ENCODE peak calls at places on chromosomes 6 and 20, in ten cellular contexts. T is GM23248; Z is left ventricle myocardium inferior; L is aorta; H is kidney; D is cardiac muscle cell; E is mesendoderm; U is A549; J is CD4-positive, CD25-positive, alpha-beta regulatory T cell; P is mesenchymal stem cell. W is an unnamed sample. For H3K4me1, the result is how much of the 10 kb centered on the place peaks cover.

GRCh38 chr6:14784596-14785360 is 461.1 kb upstream of the JARID2 start:
- DNase-seq in T (no peak), Z (no peak), L (no peak), H (no peak), D (no peak), E (peak), U (no peak), J (peak), P (peak), W (no peak)

GRCh38 chr20:34190679-34191090 is 50.5 kb upstream of the ASIP start:
- DNase-seq in T (peak), Z (peak), L (peak), H (no peak), D (peak), E (peak), U (peak), J (peak), P (peak), W (peak)

GRCh38 chr6:50850223-50850751 is 31.6 kb downstream of the TFAP2B start:
- DNase-seq in T (no peak), Z (no peak), L (no peak), H (peak), D (peak), E (peak), U (no peak), J (no peak), P (no peak), W (no peak)

GRCh38 chr20:35297153-35297552 is 4.9 kb upstream of the FAM83C start:
- DNase-seq in T (no peak), Z (no peak), L (no peak), H (no peak), D (no peak), E (peak), U (no peak), J (no peak), P (no peak), W (no peak)

GRCh38 chr20:64222273-64222672 is 33.3 kb upstream of the PCMTD2 start:
- DNase-seq in T (peak), Z (no peak), L (no peak), H (peak), D (no peak), E (no peak), U (no peak), J (no peak), P (peak), W (no peak)

GRCh38 chr20:48535556-48535955 is 292.2 kb downstream of the PREX1 start:
- DNase-seq in T (no peak), Z (no peak), L (no peak), H (no peak), D (no peak), E (no peak), U (no peak), J (no peak), P (no peak), W (no peak)

GRCh38 chr6:84093405-84094049 is 60.0 kb downstream of the MRAP2 start:
- DNase-seq in T (no peak), Z (no peak), L (no peak), H (no peak), D (no peak), E (peak), U (no peak), J (no peak), P (no peak), W (no peak)

GRCh38 chr20:44692932-44693476 is 22.2 kb upstream of the CCN5 start:
- DNase-seq in T (peak), Z (peak), L (peak), H (peak), D (no peak), E (peak), U (peak), J (no peak), P (peak), W (peak)

GRCh38 chr6:18139935-18140621 is 14.8 kb downstream of the TPMT start:
- DNase-seq in T (no peak), Z (no peak), L (no peak), H (no peak), D (no peak), E (no peak), U (no peak), J (no peak), P (no peak), W (no peak)

GRCh38 chr20:24118781-24119175 is 130.2 kb upstream of the GGTLC1 start:
- DNase-seq in T (peak), Z (no peak), L (no peak), H (no peak), D (no peak), E (no peak), U (no peak), J (no peak), P (no peak), W (peak)

GRCh38 chr6:6908116-6908515 is 199.6 kb upstream of the RREB1 start:
- DNase-seq in T (no peak), Z (no peak), L (no peak), H (no peak), D (no peak), E (no peak), U (no peak), J (no peak), P (no peak), W (no peak)

GRCh38 chr6:136822051-136822378 is 377 bp upstream of the PEX7 start:
- DNase-seq in T (peak), Z (no peak), L (peak), H (no peak), D (no peak), E (no peak), U (peak), J (no peak), P (no peak), W (no peak)

GRCh38 chr6:142013875-142014495 is 118.7 kb upstream of the GJE1 start:
- DNase-seq in T (peak), Z (no peak), L (no peak), H (no peak), D (no peak), E (no peak), U (no peak), J (no peak), P (peak), W (peak)

GRCh38 chr20:39886650-39887190 is 802.3 kb downstream of the MAFB start:
- DNase-seq in T (peak), Z (peak), L (peak), H (no peak), D (no peak), E (no peak), U (no peak), J (no peak), P (no peak), W (no peak)

GRCh38 chr20:64111841-64112641 is 4.7 kb upstream of the NPBWR2 start:
- DNase-seq in T (no peak), Z (peak), L (peak), H (peak), D (no peak), E (no peak), U (no peak), J (no peak), P (no peak), W (no peak)

GRCh38 chr20:5688431-5688972 is 61.7 kb upstream of the SHLD1 start:
- DNase-seq in T (no peak), Z (peak), L (peak), H (peak), D (no peak), E (no peak), U (no peak), J (no peak), P (no peak), W (no peak)

DNA sequence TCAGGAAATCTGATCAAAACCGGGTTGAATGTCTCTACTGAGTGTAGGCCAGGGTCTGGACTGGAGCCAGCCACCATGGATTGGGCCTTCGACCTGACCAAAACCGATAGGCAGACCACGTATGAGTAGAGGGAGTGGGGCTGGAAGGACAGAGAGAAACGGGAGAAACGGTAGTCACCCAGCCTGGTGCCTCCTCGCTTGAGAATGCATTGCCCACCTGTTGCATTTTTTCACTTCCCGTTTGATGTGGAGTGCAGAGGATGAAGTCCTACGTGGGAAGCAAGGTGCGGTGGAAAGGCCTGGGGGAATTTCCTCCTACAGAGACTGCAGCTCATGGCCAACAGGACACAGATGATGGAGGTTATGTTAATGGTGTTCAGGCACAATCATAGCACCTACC is 53.9 kb upstream of the ECI2 start:
- DNase-seq in T (no peak), Z (no peak), L (no peak), H (no peak), D (no peak), E (no peak), U (no peak), J (no peak), P (no peak), W (no peak)
- H3K4me3 ChIP-seq in T (no peak), Z (no peak), L (no peak), H (no peak), D (no peak), E (no peak), U (no peak), J (no peak), P (no peak), W (no peak)

GRCh38 chr20:54706581-54706980 is 231.2 kb downstream of the DOK5 start:
- DNase-seq in T (no peak), Z (no peak), L (no peak), H (no peak), D (no peak), E (no peak), U (no peak), J (no peak), P (no peak), W (no peak)

GRCh38 chr20:54698373-54698772 is 223.0 kb downstream of the DOK5 start:
- DNase-seq in T (no peak), Z (no peak), L (no peak), H (no peak), D (no peak), E (no peak), U (no peak), J (no peak), P (no peak), W (no peak)

GRCh38 chr20:54708229-54708628 is 232.8 kb downstream of the DOK5 start:
- DNase-seq in T (no peak), Z (no peak), L (no peak), H (no peak), D (no peak), E (no peak), U (no peak), J (no peak), P (no peak), W (no peak)

DNA sequence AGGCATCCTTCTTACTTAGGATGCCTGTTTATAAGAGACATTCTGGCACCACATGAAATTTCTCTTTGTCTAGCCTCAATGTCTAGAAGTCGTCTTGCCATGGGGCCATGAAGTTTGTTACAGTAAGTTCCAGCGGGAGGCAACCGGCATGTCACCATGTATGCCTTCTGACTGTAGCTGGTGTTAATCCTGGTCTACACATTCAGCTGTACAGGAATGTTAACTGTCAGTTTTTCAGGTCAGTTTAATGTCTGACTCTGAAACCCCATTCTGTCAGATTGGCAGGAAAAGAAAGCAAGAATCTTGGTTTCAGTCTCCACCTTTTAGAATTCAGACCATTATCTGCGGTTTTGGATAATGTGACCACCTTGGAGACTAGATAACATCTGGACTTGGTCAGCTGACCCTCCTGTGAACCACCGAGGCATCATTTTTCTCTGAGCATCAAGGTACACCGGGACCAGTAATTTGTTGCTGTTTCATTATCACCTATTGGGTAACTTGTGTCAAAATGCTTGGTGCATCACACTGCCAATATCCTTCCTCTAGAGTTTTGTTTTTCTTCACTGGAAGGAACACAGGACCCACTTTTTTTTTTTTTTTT is 228.7 kb downstream of the DOK5 start:
- DNase-seq in T (no peak), Z (no peak), L (no peak), H (no peak), D (no peak), E (no peak), U (no peak), J (no peak), P (no peak), W (no peak)
- H3K4me1 ChIP-seq in T (under half), Z (under half), L (under half), H (under half), D (under half), E (under half), U (under half), J (under half), P (under half), W (under half)

DNA sequence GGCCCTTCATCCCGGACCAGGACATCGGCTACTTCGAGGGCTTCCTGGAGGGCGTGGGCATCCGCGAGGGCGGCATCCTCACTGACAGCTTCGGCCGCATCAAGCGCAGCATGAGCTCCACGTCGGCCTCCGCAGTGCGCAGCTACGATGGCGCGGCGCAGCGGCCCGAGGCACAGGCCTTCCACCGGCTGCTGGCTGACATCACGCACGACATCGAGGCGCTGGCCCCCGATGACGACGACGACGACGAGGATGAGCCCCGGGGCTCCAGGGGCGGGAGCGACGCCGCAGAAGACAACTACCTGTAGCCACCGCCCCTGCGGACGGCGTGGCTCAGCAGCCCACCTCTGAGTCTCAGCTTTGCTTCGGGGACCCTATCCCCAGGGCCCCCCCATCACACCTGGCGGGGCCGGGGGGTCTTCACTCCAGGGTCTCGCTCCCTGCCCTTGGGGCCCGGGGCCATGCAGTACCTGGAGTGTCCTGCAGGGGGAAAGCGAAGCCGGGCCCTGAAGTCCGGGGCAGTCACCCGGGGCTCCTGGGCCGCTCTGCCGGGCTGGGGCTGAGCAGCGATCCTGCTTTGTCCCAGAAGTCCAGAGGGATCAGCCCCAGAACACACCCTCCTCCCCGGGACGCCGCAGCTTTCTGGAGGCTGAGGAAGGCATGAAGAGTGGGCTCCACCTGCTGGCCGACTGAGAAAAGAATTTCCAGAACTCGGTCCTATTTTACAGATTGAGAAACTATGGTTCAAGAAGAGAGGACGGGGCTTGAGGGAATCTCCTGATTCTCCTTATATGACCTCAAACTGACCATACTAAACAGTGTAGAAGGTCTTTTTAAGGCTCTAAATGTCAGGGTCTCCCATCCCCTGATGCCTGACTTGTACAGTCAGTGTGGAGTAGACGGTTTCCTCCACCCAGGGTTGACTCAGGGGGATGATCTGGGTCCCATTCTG is 20.8 kb upstream of the HCK start:
- DNase-seq in T (peak), Z (peak), L (peak), H (peak), D (peak), E (peak), U (peak), J (peak), P (peak), W (peak)
- H3K4me3 ChIP-seq in T (peak), Z (peak), L (no peak), H (no peak), D (peak), E (no peak), U (peak), J (no peak), P (peak), W (no peak)

DNA sequence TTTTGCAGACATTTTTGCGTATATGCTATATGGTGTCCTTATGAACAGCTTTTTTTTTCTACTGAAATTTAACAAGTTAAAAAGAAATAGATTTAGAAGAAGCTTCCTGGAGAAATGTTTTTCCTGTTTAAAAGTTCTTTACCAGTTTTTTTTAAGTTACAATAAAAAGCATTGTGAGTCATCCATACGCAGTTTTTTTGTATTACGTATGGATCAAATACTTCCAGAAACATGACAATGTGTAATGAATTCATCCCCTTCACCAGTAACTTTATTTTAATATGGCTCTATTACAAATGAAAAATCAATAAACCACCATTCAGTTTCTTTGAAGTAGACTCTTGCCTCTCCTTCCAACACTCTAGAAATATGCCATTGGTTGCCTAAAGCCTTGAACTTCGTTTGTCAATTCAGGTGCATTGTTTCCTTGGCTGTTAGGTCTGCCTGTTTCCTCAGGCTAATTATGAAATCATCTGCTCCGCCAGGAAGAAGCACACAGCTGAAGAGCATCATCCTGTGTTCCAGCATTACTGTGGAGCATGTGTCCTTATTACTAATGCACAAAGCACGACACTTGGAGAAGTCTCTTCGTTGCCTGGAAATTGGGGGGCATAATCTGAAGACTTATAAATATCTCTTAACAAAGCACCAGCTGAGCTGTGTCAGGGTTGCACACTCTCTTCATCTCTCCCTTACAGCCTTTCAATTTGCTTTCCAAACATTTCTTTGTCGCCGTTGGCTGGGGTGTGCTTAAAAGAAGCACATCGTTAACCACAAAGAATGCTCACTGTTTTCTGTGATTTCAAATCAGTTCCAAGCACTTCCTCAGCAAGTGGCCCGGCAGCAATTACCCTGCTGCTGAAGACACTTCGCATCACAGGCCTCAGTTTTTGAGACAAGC is 9.6 kb downstream of the MOXD1 start:
- DNase-seq in T (peak), Z (peak), L (no peak), H (peak), D (no peak), E (no peak), U (no peak), J (no peak), P (peak), W (no peak)
- H3K4me1 ChIP-seq in T (half or more), Z (under half), L (under half), H (under half), D (under half), E (under half), U (under half), J (under half), P (under half), W (under half)

DNA sequence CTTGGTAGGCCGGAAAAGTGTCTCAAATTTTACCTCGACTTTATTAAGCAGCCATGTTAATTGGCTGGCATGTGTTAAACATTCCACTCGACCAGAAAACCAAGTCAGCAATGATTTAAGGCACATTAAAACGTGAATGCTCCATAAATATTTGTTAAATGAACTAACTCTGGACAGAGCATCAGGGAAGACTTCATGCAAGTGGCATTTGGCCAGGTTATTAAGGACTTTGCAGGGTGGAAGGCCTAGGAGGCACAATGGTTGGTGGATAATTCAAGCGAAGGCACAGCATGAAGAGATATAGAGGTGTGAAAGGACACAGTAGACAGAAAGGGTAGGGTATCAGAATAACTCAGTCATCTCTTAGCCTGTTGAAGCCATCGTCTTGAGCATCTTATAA is 23.0 kb downstream of the ELOVL5 start:
- DNase-seq in T (peak), Z (no peak), L (no peak), H (no peak), D (no peak), E (no peak), U (no peak), J (no peak), P (no peak), W (no peak)
- H3K4me3 ChIP-seq in T (no peak), Z (no peak), L (no peak), H (no peak), D (no peak), E (no peak), U (no peak), J (peak), P (no peak), W (no peak)

GRCh38 chr6:90467546-90467945 is 119.3 kb downstream of the MAP3K7 start:
- DNase-seq in T (no peak), Z (no peak), L (no peak), H (no peak), D (no peak), E (no peak), U (no peak), J (no peak), P (no peak), W (no peak)

GRCh38 chr6:90463874-90464273 is 123.0 kb downstream of the MAP3K7 start:
- DNase-seq in T (no peak), Z (no peak), L (no peak), H (no peak), D (no peak), E (no peak), U (no peak), J (no peak), P (no peak), W (no peak)

GRCh38 chr6:90468080-90468479 is 118.8 kb downstream of the MAP3K7 start:
- DNase-seq in T (peak), Z (no peak), L (no peak), H (no peak), D (no peak), E (peak), U (no peak), J (no peak), P (peak), W (no peak)

GRCh38 chr6:90464507-90464906 is 122.4 kb downstream of the MAP3K7 start:
- DNase-seq in T (no peak), Z (no peak), L (no peak), H (no peak), D (no peak), E (no peak), U (no peak), J (no peak), P (no peak), W (no peak)

DNA sequence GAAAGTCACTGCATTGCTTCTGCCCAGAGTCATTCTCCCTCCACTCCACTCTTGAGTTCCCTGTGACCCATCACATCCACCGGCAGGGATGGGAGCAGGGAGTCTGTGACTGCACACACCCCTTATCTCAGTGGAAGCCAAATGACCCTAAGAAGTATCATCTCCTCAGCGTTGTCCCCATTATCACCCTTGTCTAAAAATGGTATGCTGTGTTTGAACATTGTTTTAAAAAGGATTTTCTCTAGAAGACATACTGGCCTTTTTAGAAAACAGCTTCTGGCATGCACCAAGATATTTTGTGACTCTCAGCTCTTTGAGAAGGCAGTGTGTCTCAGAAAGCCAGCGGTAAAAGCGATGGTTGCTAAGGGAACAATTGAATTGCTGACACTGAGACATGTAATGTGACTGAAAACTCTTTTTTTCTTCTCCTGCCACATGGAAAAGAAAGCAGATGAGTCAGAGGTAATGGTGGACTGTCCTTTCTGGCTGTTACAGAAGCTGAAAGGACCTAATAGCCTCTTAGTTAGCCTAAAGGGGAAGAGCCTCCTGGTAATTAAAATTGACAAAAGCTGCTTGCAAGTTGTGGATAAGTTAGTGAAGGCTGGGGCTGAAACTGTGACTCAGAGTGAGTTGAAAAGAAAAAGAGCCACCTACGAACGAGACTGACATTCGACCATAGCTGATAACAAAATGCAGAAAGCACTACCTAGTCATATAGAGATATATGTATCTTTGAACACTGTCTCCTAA is 120.5 kb downstream of the MAP3K7 start:
- DNase-seq in T (peak), Z (no peak), L (no peak), H (no peak), D (no peak), E (peak), U (no peak), J (peak), P (peak), W (no peak)
- H3K4me1 ChIP-seq in T (under half), Z (under half), L (under half), H (under half), D (under half), E (under half), U (under half), J (under half), P (under half), W (under half)

W was measured in endothelial cell of umbilical vein.